ENCODE peak calls at places on chromosomes 5 and 9, in seven cellular contexts. One of them, this sample, is unnamed.

GRCh38 chr9:124306098-124306735 is 48.5 kb downstream of the NEK6 start:
- DNase-seq in AG10803: peak
- DNase-seq in mucosa of descending colon: no peak
- DNase-seq in bronchial epithelial cell: peak
- DNase-seq in putamen: no peak
- DNase-seq in NCI-H2081: no peak
- DNase-seq in EL: peak
- DNase-seq in this sample: no peak

GRCh38 chr5:77224672-77225355 is 14.3 kb downstream of the PDE8B start:
- DNase-seq in mucosa of descending colon: no peak
- DNase-seq in putamen: no peak
- DNase-seq in AG10803: peak
- DNase-seq in NCI-H2081: no peak
- DNase-seq in EL: peak
- DNase-seq in bronchial epithelial cell: no peak
- DNase-seq in this sample: no peak

GRCh38 chr5:89399553-89399952 is 516.6 kb upstream of the MEF2C start:
- DNase-seq in AG10803: peak
- DNase-seq in mucosa of descending colon: no peak
- DNase-seq in NCI-H2081: no peak
- DNase-seq in EL: no peak
- DNase-seq in putamen: no peak
- DNase-seq in bronchial epithelial cell: peak
- DNase-seq in this sample: no peak

GRCh38 chr5:137070521-137070920 is 428.6 kb downstream of the SPOCK1 start:
- DNase-seq in bronchial epithelial cell: no peak
- DNase-seq in NCI-H2081: no peak
- DNase-seq in EL: no peak
- DNase-seq in AG10803: no peak
- DNase-seq in putamen: no peak
- DNase-seq in mucosa of descending colon: no peak
- DNase-seq in this sample: no peak

GRCh38 chr5:128216860-128217531 is 133.4 kb downstream of the SLC12A2 start:
- DNase-seq in NCI-H2081: no peak
- DNase-seq in AG10803: peak
- DNase-seq in bronchial epithelial cell: peak
- DNase-seq in EL: peak
- DNase-seq in putamen: no peak
- DNase-seq in mucosa of descending colon: no peak
- DNase-seq in this sample: no peak

GRCh38 chr5:150227606-150228273 is 37.9 kb downstream of the SLC6A7 start:
- DNase-seq in EL: peak
- DNase-seq in bronchial epithelial cell: peak
- DNase-seq in mucosa of descending colon: no peak
- DNase-seq in putamen: no peak
- DNase-seq in AG10803: peak
- DNase-seq in NCI-H2081: no peak
- DNase-seq in this sample: no peak

GRCh38 chr9:120965344-120966004 is 38.9 kb upstream of the TRAF1 start:
- DNase-seq in bronchial epithelial cell: no peak
- DNase-seq in NCI-H2081: peak
- DNase-seq in EL: no peak
- DNase-seq in AG10803: no peak
- DNase-seq in mucosa of descending colon: no peak
- DNase-seq in putamen: peak
- DNase-seq in this sample: no peak

GRCh38 chr5:150616024-150616470 is 24.4 kb upstream of the SYNPO start:
- DNase-seq in bronchial epithelial cell: no peak
- DNase-seq in EL: no peak
- DNase-seq in mucosa of descending colon: peak
- DNase-seq in NCI-H2081: no peak
- DNase-seq in AG10803: no peak
- DNase-seq in putamen: no peak
- DNase-seq in this sample: no peak

GRCh38 chr9:134923466-134923865 is 5.8 kb upstream of the FCN1 start:
- DNase-seq in putamen: no peak
- DNase-seq in AG10803: no peak
- DNase-seq in NCI-H2081: no peak
- DNase-seq in EL: no peak
- DNase-seq in bronchial epithelial cell: no peak
- DNase-seq in mucosa of descending colon: no peak
- DNase-seq in this sample: peak

GRCh38 chr9:10062629-10063395 is 550.0 kb downstream of the PTPRD start:
- DNase-seq in putamen: peak
- DNase-seq in NCI-H2081: no peak
- DNase-seq in mucosa of descending colon: no peak
- DNase-seq in AG10803: peak
- DNase-seq in EL: no peak
- DNase-seq in bronchial epithelial cell: peak
- DNase-seq in this sample: no peak

GRCh38 chr9:70218767-70219166 is 40.0 kb upstream of the SMC5 start:
- DNase-seq in mucosa of descending colon: no peak
- DNase-seq in AG10803: peak
- DNase-seq in putamen: no peak
- DNase-seq in NCI-H2081: no peak
- DNase-seq in bronchial epithelial cell: peak
- DNase-seq in EL: peak
- DNase-seq in this sample: no peak

GRCh38 chr5:111142932-111143331 is 50.8 kb downstream of the WDR36 start:
- DNase-seq in putamen: no peak
- DNase-seq in NCI-H2081: no peak
- DNase-seq in bronchial epithelial cell: no peak
- DNase-seq in AG10803: no peak
- DNase-seq in EL: no peak
- DNase-seq in mucosa of descending colon: no peak
- DNase-seq in this sample: no peak

GRCh38 chr5:102090770-102091169 is 205.3 kb downstream of the SLCO4C1 start:
- DNase-seq in EL: peak
- DNase-seq in NCI-H2081: peak
- DNase-seq in mucosa of descending colon: no peak
- DNase-seq in AG10803: no peak
- DNase-seq in putamen: no peak
- DNase-seq in bronchial epithelial cell: no peak
- DNase-seq in this sample: no peak

GRCh38 chr9:77170991-77171699 is 6.2 kb upstream of the VPS13A start:
- DNase-seq in AG10803: no peak
- DNase-seq in EL: no peak
- DNase-seq in bronchial epithelial cell: no peak
- DNase-seq in putamen: no peak
- DNase-seq in NCI-H2081: no peak
- DNase-seq in mucosa of descending colon: no peak
- DNase-seq in this sample: no peak

GRCh38 chr9:93681316-93682154 is 105.2 kb downstream of the PHF2 start:
- DNase-seq in putamen: no peak
- DNase-seq in NCI-H2081: no peak
- DNase-seq in mucosa of descending colon: no peak
- DNase-seq in EL: no peak
- DNase-seq in bronchial epithelial cell: no peak
- DNase-seq in AG10803: no peak
- DNase-seq in this sample: no peak

GRCh38 chr5:135450328-135450727 is 1.8 kb downstream of the TIFAB start:
- DNase-seq in EL: no peak
- DNase-seq in NCI-H2081: no peak
- DNase-seq in putamen: no peak
- DNase-seq in mucosa of descending colon: no peak
- DNase-seq in bronchial epithelial cell: no peak
- DNase-seq in AG10803: no peak
- DNase-seq in this sample: peak